ENCODE peak calls at places on chromosomes 4 and X, in ten cellular contexts. M is SK-N-SH; B is astrocyte of the hippocampus; C is AG09319; F is SW480; L is astrocyte of the spinal cord; Q is central memory CD4-positive, alpha-beta T cell; Z is neural crest cell; P is T-cell; U is NCI-H345. X is an unnamed sample.

GRCh38 chr4:1979477-1980196 is 29.1 kb downstream of the NELFA start:
- DNase-seq in C (no peak), M (no peak), F (no peak), B (no peak), Q (no peak), Z (no peak), P (no peak), U (no peak), L (no peak), X (no peak)

GRCh38 chrX:1598021-1598875 is 6.8 kb downstream of the AKAP17A start:
- DNase-seq in Z (no peak), L (no peak), C (no peak), B (no peak), M (no peak), F (no peak), Q (no peak), P (no peak), U (no peak), X (no peak)

GRCh38 chr4:25976780-25977179 is 62.8 kb downstream of the SMIM20 start:
- DNase-seq in B (no peak), F (no peak), U (no peak), M (no peak), L (no peak), Q (no peak), C (no peak), Z (no peak), P (no peak), X (no peak)

GRCh38 chrX:151386838-151387459 is 10.1 kb upstream of the VMA21 start:
- DNase-seq in C (no peak), B (peak), L (no peak), U (peak), F (no peak), Z (no peak), M (no peak), P (no peak), Q (no peak), X (no peak)

GRCh38 chr4:143424276-143424675 is 87.6 kb downstream of the GAB1 start:
- DNase-seq in B (peak), P (no peak), M (no peak), Z (no peak), F (no peak), C (no peak), U (no peak), Q (no peak), L (no peak), X (no peak)

GRCh38 chr4:170193496-170193895 is 103.7 kb upstream of the AADAT start:
- DNase-seq in P (no peak), U (no peak), Q (no peak), L (no peak), F (no peak), C (no peak), M (no peak), Z (no peak), B (no peak), X (no peak)

GRCh38 chr4:102514298-102514964 is 13.3 kb downstream of the NFKB1 start:
- DNase-seq in C (no peak), U (no peak), Z (no peak), B (no peak), Q (no peak), P (no peak), L (no peak), F (no peak), M (no peak), X (no peak)

GRCh38 chr4:183485411-183486160 is 19.3 kb upstream of the ING2 start:
- DNase-seq in L (no peak), Q (no peak), Z (no peak), B (no peak), C (no peak), U (no peak), F (no peak), M (no peak), P (no peak), X (no peak)

GRCh38 chr4:156799121-156799589 is 172.4 kb downstream of the PDGFC start:
- DNase-seq in F (no peak), P (no peak), L (no peak), C (no peak), M (no peak), B (no peak), Z (no peak), Q (no peak), U (no peak), X (no peak)

GRCh38 chr4:173753408-173753807 is 223.4 kb upstream of the HAND2 start:
- DNase-seq in U (no peak), L (no peak), P (no peak), Q (no peak), M (no peak), C (no peak), F (no peak), B (no peak), Z (no peak), X (no peak)

GRCh38 chrX:70762285-70762684 is 146.2 kb downstream of the TEX11 start:
- DNase-seq in P (no peak), F (no peak), U (no peak), C (no peak), Z (no peak), B (no peak), L (no peak), M (no peak), Q (no peak), X (no peak)

GRCh38 chrX:42021058-42021457 is 97.7 kb upstream of the CASK start:
- DNase-seq in Z (no peak), Q (no peak), M (no peak), U (no peak), F (no peak), L (no peak), B (no peak), P (no peak), C (no peak), X (no peak)

X was measured in cerebellar nuclear complex.